ENCODE peak calls at places on chromosome 9, in five cellular contexts. W, E, C, S and L are unnamed samples.

GRCh38 chr9:16184964-16185646 is 632.3 kb downstream of the CCDC171 start:
- DNase-seq in W (no peak), C (peak), E (no peak), S (no peak), L (peak)

GRCh38 chr9:106864533-106865143 is 1.7 kb downstream of the ZNF462 start:
- DNase-seq in E (no peak), W (no peak), S (no peak), C (no peak), L (peak)

GRCh38 chr9:137492464-137493162 is 33.5 kb upstream of the NSMF start:
- DNase-seq in S (no peak), E (no peak), W (no peak), C (peak), L (no peak)

GRCh38 chr9:93577045-93577939 is 908 bp downstream of the PHF2 start:
- DNase-seq in C (peak), W (no peak), E (peak), S (no peak), L (peak)

GRCh38 chr9:1253098-1253979 is 203.2 kb downstream of the DMRT2 start:
- DNase-seq in E (no peak), C (no peak), W (no peak), S (no peak), L (peak)

GRCh38 chr9:37415011-37415719 is 7.3 kb upstream of the GRHPR start:
- DNase-seq in E (peak), C (peak), W (peak), S (peak), L (peak)

GRCh38 chr9:30519756-30520155 is 1864.7 kb upstream of the ACO1 start:
- DNase-seq in W (no peak), C (no peak), S (no peak), E (no peak), L (no peak)

GRCh38 chr9:71733176-71733575 is 35.1 kb downstream of the CEMIP2 start:
- DNase-seq in E (no peak), S (no peak), W (no peak), C (no peak), L (no peak)

GRCh38 chr9:130041648-130042405 is 1.2 kb downstream of the FNBP1 start:
- DNase-seq in S (no peak), E (peak), C (peak), W (no peak), L (peak)

GRCh38 chr9:35350827-35351549 is 138.9 kb upstream of the RUSC2 start:
- DNase-seq in W (no peak), S (peak), E (no peak), C (no peak), L (no peak)

GRCh38 chr9:35574578-35575104 is 30.4 kb upstream of the TESK1 start:
- DNase-seq in C (no peak), E (no peak), S (no peak), W (no peak), L (no peak)

GRCh38 chr9:135310134-135310533 is 169.4 kb upstream of the PPP1R26 start:
- DNase-seq in C (no peak), W (no peak), S (no peak), E (no peak), L (no peak)

GRCh38 chr9:96344458-96345180 is 38.9 kb downstream of the SLC35D2 start:
- DNase-seq in C (peak), E (no peak), W (peak), S (peak), L (peak)

GRCh38 chr9:73176450-73176875 is 24.8 kb downstream of the ANXA1 start:
- DNase-seq in C (peak), S (no peak), W (peak), E (no peak), L (no peak)

GRCh38 chr9:37574241-37574721 is 1.9 kb downstream of the FBXO10 start:
- DNase-seq in W (no peak), C (no peak), S (no peak), E (no peak), L (peak)

GRCh38 chr9:130768265-130768664 is 66.8 kb upstream of the ABL1 start:
- DNase-seq in W (no peak), S (no peak), C (no peak), E (no peak), L (no peak)